ENCODE peak calls at places on chromosomes 4 and X, in six cellular contexts. One of them, this sample, is unnamed. For H3K4me1 and H3K9me3, the result is how much of the 10 kb centered on the place peaks cover.

GRCh38 chr4:165516281-165516833 is 137.5 kb downstream of the CPE start:
- DNase-seq in CD4-positive, alpha-beta memory T cell: no peak
- DNase-seq in heart right ventricle: no peak
- DNase-seq in fibroblast of lung: no peak
- DNase-seq in colonic mucosa: no peak
- DNase-seq in PC-3: no peak
- DNase-seq in this sample: no peak

GRCh38 chr4:38675167-38676121 is 11.4 kb downstream of the KLF3 start:
- DNase-seq in CD4-positive, alpha-beta memory T cell: peak
- DNase-seq in heart right ventricle: peak
- DNase-seq in fibroblast of lung: peak
- DNase-seq in colonic mucosa: peak
- DNase-seq in PC-3: peak
- DNase-seq in this sample: peak

GRCh38 chr4:167622481-167623240 is 388.4 kb upstream of the SPOCK3 start:
- DNase-seq in CD4-positive, alpha-beta memory T cell: no peak
- DNase-seq in heart right ventricle: no peak
- DNase-seq in fibroblast of lung: peak
- DNase-seq in colonic mucosa: peak
- DNase-seq in PC-3: peak
- DNase-seq in this sample: no peak

GRCh38 chr4:92266521-92266920 is 37.2 kb upstream of the GRID2 start:
- DNase-seq in CD4-positive, alpha-beta memory T cell: no peak
- DNase-seq in heart right ventricle: no peak
- DNase-seq in fibroblast of lung: no peak
- DNase-seq in colonic mucosa: no peak
- DNase-seq in PC-3: no peak
- DNase-seq in this sample: no peak

GRCh38 chrX:70293621-70294020 is 3.7 kb downstream of the KIF4A start:
- DNase-seq in CD4-positive, alpha-beta memory T cell: no peak
- DNase-seq in heart right ventricle: no peak
- DNase-seq in fibroblast of lung: peak
- DNase-seq in colonic mucosa: no peak
- DNase-seq in PC-3: peak
- DNase-seq in this sample: no peak

GRCh38 chr4:101258782-101259353 is 88.5 kb downstream of the PPP3CA start:
- DNase-seq in CD4-positive, alpha-beta memory T cell: no peak
- DNase-seq in heart right ventricle: no peak
- DNase-seq in fibroblast of lung: no peak
- DNase-seq in colonic mucosa: no peak
- DNase-seq in PC-3: no peak
- DNase-seq in this sample: no peak

GRCh38 chrX:105972690-105973386 is 65.7 kb downstream of the SERPINA7 start:
- DNase-seq in CD4-positive, alpha-beta memory T cell: no peak
- DNase-seq in heart right ventricle: no peak
- DNase-seq in fibroblast of lung: no peak
- DNase-seq in colonic mucosa: peak
- DNase-seq in PC-3: no peak
- DNase-seq in this sample: no peak

GRCh38 chrX:49163555-49164419 is 1.2 kb downstream of the MAGIX start:
- DNase-seq in CD4-positive, alpha-beta memory T cell: peak
- DNase-seq in heart right ventricle: peak
- DNase-seq in fibroblast of lung: peak
- DNase-seq in colonic mucosa: peak
- DNase-seq in PC-3: peak
- DNase-seq in this sample: peak

GRCh38 chr4:174317531-174317930 is 33.8 kb downstream of the CEP44 start:
- DNase-seq in CD4-positive, alpha-beta memory T cell: no peak
- DNase-seq in heart right ventricle: no peak
- DNase-seq in fibroblast of lung: peak
- DNase-seq in colonic mucosa: no peak
- DNase-seq in PC-3: peak
- DNase-seq in this sample: no peak

GRCh38 chr4:162457071-162457865 is 293.5 kb upstream of the FSTL5 start:
- DNase-seq in CD4-positive, alpha-beta memory T cell: no peak
- DNase-seq in heart right ventricle: no peak
- DNase-seq in fibroblast of lung: no peak
- DNase-seq in colonic mucosa: no peak
- DNase-seq in PC-3: peak
- DNase-seq in this sample: no peak

GRCh38 chr4:156970501-156971167 is 965 bp downstream of the PDGFC start:
- DNase-seq in CD4-positive, alpha-beta memory T cell: no peak
- DNase-seq in heart right ventricle: peak
- DNase-seq in fibroblast of lung: peak
- DNase-seq in colonic mucosa: peak
- DNase-seq in PC-3: peak
- DNase-seq in this sample: peak

GRCh38 chrX:47247206-47247998 is 14.6 kb downstream of the USP11 start:
- DNase-seq in CD4-positive, alpha-beta memory T cell: no peak
- DNase-seq in heart right ventricle: no peak
- DNase-seq in fibroblast of lung: peak
- DNase-seq in colonic mucosa: no peak
- DNase-seq in PC-3: peak
- DNase-seq in this sample: no peak

GRCh38 chrX:23901805-23902204 is 5.9 kb downstream of the APOO start:
- DNase-seq in CD4-positive, alpha-beta memory T cell: no peak
- DNase-seq in heart right ventricle: peak
- DNase-seq in fibroblast of lung: peak
- DNase-seq in colonic mucosa: peak
- DNase-seq in PC-3: peak
- DNase-seq in this sample: peak

GRCh38 chrX:18955676-18956075 is 28.2 kb downstream of the PHKA2 start:
- DNase-seq in CD4-positive, alpha-beta memory T cell: no peak
- DNase-seq in heart right ventricle: no peak
- DNase-seq in fibroblast of lung: no peak
- DNase-seq in colonic mucosa: no peak
- DNase-seq in PC-3: peak
- DNase-seq in this sample: no peak

GRCh38 chrX:17547658-17548057 is 172.7 kb downstream of the NHS start:
- DNase-seq in CD4-positive, alpha-beta memory T cell: no peak
- DNase-seq in heart right ventricle: peak
- DNase-seq in fibroblast of lung: peak
- DNase-seq in colonic mucosa: peak
- DNase-seq in PC-3: peak
- DNase-seq in this sample: peak

GRCh38 chrX:119756926-119757635 is 1.3 kb upstream of the SOWAHD start:
- DNase-seq in CD4-positive, alpha-beta memory T cell: no peak
- DNase-seq in heart right ventricle: no peak
- DNase-seq in fibroblast of lung: no peak
- DNase-seq in colonic mucosa: no peak
- DNase-seq in PC-3: no peak
- DNase-seq in this sample: no peak

GRCh38 chr4:164485169-164485568 is 268.8 kb upstream of the SMIM31 start:
- DNase-seq in CD4-positive, alpha-beta memory T cell: no peak
- DNase-seq in heart right ventricle: no peak
- DNase-seq in fibroblast of lung: no peak
- DNase-seq in colonic mucosa: no peak
- DNase-seq in PC-3: no peak
- DNase-seq in this sample: no peak

GRCh38 chr4:81207793-81208192 is 7.2 kb downstream of the PRKG2 start:
- DNase-seq in CD4-positive, alpha-beta memory T cell: no peak
- DNase-seq in heart right ventricle: no peak
- DNase-seq in fibroblast of lung: peak
- DNase-seq in colonic mucosa: no peak
- DNase-seq in PC-3: peak
- DNase-seq in this sample: no peak

GRCh38 chr4:38872620-38873019 is 5.0 kb downstream of the FAM114A1 start:
- DNase-seq in CD4-positive, alpha-beta memory T cell: no peak
- DNase-seq in heart right ventricle: no peak
- DNase-seq in fibroblast of lung: peak
- DNase-seq in colonic mucosa: peak
- DNase-seq in PC-3: peak
- DNase-seq in this sample: no peak

GRCh38 chr4:95362906-95363578 is 185.7 kb downstream of the UNC5C start:
- DNase-seq in CD4-positive, alpha-beta memory T cell: no peak
- DNase-seq in heart right ventricle: no peak
- DNase-seq in fibroblast of lung: peak
- DNase-seq in colonic mucosa: peak
- DNase-seq in PC-3: peak
- DNase-seq in this sample: no peak

GRCh38 chrX:71533850-71534515 is 1.1 kb downstream of the OGT start:
- DNase-seq in CD4-positive, alpha-beta memory T cell: peak
- DNase-seq in heart right ventricle: peak
- DNase-seq in fibroblast of lung: peak
- DNase-seq in colonic mucosa: peak
- DNase-seq in PC-3: peak
- DNase-seq in this sample: peak

GRCh38 chrX:136130931-136131843 is 16.1 kb upstream of the FHL1 start:
- DNase-seq in CD4-positive, alpha-beta memory T cell: no peak
- DNase-seq in heart right ventricle: no peak
- DNase-seq in fibroblast of lung: peak
- DNase-seq in colonic mucosa: no peak
- DNase-seq in PC-3: peak
- DNase-seq in this sample: no peak

GRCh38 chrX:68433155-68433980 is at the start of gene OPHN1:
- DNase-seq in CD4-positive, alpha-beta memory T cell: no peak
- DNase-seq in heart right ventricle: peak
- DNase-seq in fibroblast of lung: peak
- DNase-seq in colonic mucosa: peak
- DNase-seq in PC-3: peak
- DNase-seq in this sample: peak

GRCh38 chr4:3416270-3416669 is 25.5 kb upstream of the HGFAC start:
- DNase-seq in CD4-positive, alpha-beta memory T cell: no peak
- DNase-seq in heart right ventricle: no peak
- DNase-seq in fibroblast of lung: no peak
- DNase-seq in colonic mucosa: no peak
- DNase-seq in PC-3: no peak
- DNase-seq in this sample: peak

GRCh38 chr4:1192493-1193205 is 20.3 kb upstream of the SPON2 start:
- DNase-seq in CD4-positive, alpha-beta memory T cell: no peak
- DNase-seq in heart right ventricle: peak
- DNase-seq in fibroblast of lung: no peak
- DNase-seq in colonic mucosa: peak
- DNase-seq in PC-3: no peak
- DNase-seq in this sample: no peak

GRCh38 chr4:128709268-128709667 is 100.2 kb upstream of the JADE1 start:
- DNase-seq in CD4-positive, alpha-beta memory T cell: no peak
- DNase-seq in heart right ventricle: no peak
- DNase-seq in fibroblast of lung: no peak
- DNase-seq in colonic mucosa: no peak
- DNase-seq in PC-3: no peak
- DNase-seq in this sample: no peak

GRCh38 chrX:15696516-15696915 is 31.9 kb upstream of the CLTRN start:
- DNase-seq in CD4-positive, alpha-beta memory T cell: no peak
- DNase-seq in heart right ventricle: no peak
- DNase-seq in fibroblast of lung: no peak
- DNase-seq in colonic mucosa: no peak
- DNase-seq in PC-3: no peak
- DNase-seq in this sample: no peak

GRCh38 chr4:34636623-34637022 is 1607.7 kb downstream of the ARAP2 start:
- DNase-seq in CD4-positive, alpha-beta memory T cell: no peak
- DNase-seq in heart right ventricle: no peak
- DNase-seq in fibroblast of lung: no peak
- DNase-seq in colonic mucosa: no peak
- DNase-seq in PC-3: no peak
- DNase-seq in this sample: no peak

GRCh38 chrX:72255445-72255844 is 16.6 kb upstream of the ERCC6L start:
- DNase-seq in CD4-positive, alpha-beta memory T cell: no peak
- DNase-seq in heart right ventricle: no peak
- DNase-seq in fibroblast of lung: no peak
- DNase-seq in colonic mucosa: peak
- DNase-seq in PC-3: no peak
- DNase-seq in this sample: no peak

GRCh38 chr4:48342559-48342878 is 1.2 kb downstream of the SLAIN2 start:
- DNase-seq in CD4-positive, alpha-beta memory T cell: no peak
- DNase-seq in heart right ventricle: no peak
- DNase-seq in fibroblast of lung: peak
- DNase-seq in colonic mucosa: no peak
- DNase-seq in PC-3: no peak
- DNase-seq in this sample: no peak
- H3K4me1 ChIP-seq in CD4-positive, alpha-beta memory T cell: half or more
- H3K4me1 ChIP-seq in heart right ventricle: half or more
- H3K4me1 ChIP-seq in fibroblast of lung: under half
- H3K4me1 ChIP-seq in colonic mucosa: under half
- H3K4me1 ChIP-seq in PC-3: under half
- H3K4me1 ChIP-seq in this sample: half or more

GRCh38 chr4:89258506-89258905 is 49.1 kb downstream of the GPRIN3 start:
- DNase-seq in CD4-positive, alpha-beta memory T cell: no peak
- DNase-seq in heart right ventricle: no peak
- DNase-seq in fibroblast of lung: no peak
- DNase-seq in colonic mucosa: no peak
- DNase-seq in PC-3: no peak
- DNase-seq in this sample: no peak
- H3K4me3 ChIP-seq in CD4-positive, alpha-beta memory T cell: no peak
- H3K4me3 ChIP-seq in heart right ventricle: no peak
- H3K4me3 ChIP-seq in fibroblast of lung: no peak
- H3K4me3 ChIP-seq in colonic mucosa: no peak
- H3K4me3 ChIP-seq in PC-3: no peak
- H3K4me3 ChIP-seq in this sample: no peak

DNA sequence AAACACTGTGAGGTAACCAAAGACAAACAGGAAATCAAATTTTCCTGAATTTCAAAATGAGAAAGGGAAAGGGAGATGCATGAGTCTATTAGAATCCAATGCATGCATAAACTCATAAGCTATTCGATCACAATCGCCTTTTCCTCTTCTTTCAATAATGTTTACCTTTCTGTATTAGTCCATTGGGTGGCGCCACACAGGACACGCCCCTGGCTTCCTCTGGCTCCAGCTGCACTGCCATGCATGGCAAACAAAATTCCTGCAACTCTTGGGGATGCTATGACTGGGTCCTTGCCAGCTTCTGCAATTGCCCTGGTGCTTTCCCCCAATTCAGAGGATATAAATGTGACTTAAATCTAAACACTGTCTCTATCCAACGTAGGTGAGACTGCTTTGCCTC is 424.5 kb upstream of the PCDH7 start:
- DNase-seq in CD4-positive, alpha-beta memory T cell: no peak
- DNase-seq in heart right ventricle: no peak
- DNase-seq in fibroblast of lung: no peak
- DNase-seq in colonic mucosa: no peak
- DNase-seq in PC-3: no peak
- DNase-seq in this sample: no peak
- H3K9me3 ChIP-seq in CD4-positive, alpha-beta memory T cell: under half
- H3K9me3 ChIP-seq in heart right ventricle: under half
- H3K9me3 ChIP-seq in fibroblast of lung: under half
- H3K9me3 ChIP-seq in colonic mucosa: under half
- H3K9me3 ChIP-seq in PC-3: under half
- H3K9me3 ChIP-seq in this sample: under half

GRCh38 chr4:7259039-7259438 is 66.7 kb downstream of the SORCS2 start:
- DNase-seq in CD4-positive, alpha-beta memory T cell: no peak
- DNase-seq in heart right ventricle: no peak
- DNase-seq in fibroblast of lung: no peak
- DNase-seq in colonic mucosa: no peak
- DNase-seq in PC-3: no peak
- DNase-seq in this sample: no peak

GRCh38 chr4:7254736-7255487 is 62.6 kb downstream of the SORCS2 start:
- DNase-seq in CD4-positive, alpha-beta memory T cell: no peak
- DNase-seq in heart right ventricle: peak
- DNase-seq in fibroblast of lung: no peak
- DNase-seq in colonic mucosa: no peak
- DNase-seq in PC-3: no peak
- DNase-seq in this sample: peak

GRCh38 chr4:7255996-7256395 is 63.7 kb downstream of the SORCS2 start:
- DNase-seq in CD4-positive, alpha-beta memory T cell: no peak
- DNase-seq in heart right ventricle: no peak
- DNase-seq in fibroblast of lung: no peak
- DNase-seq in colonic mucosa: no peak
- DNase-seq in PC-3: no peak
- DNase-seq in this sample: no peak

GRCh38 chr4:7255488-7255881 is 63.1 kb downstream of the SORCS2 start:
- DNase-seq in CD4-positive, alpha-beta memory T cell: no peak
- DNase-seq in heart right ventricle: no peak
- DNase-seq in fibroblast of lung: no peak
- DNase-seq in colonic mucosa: no peak
- DNase-seq in PC-3: no peak
- DNase-seq in this sample: no peak

GRCh38 chr4:7256989-7257810 is 64.9 kb downstream of the SORCS2 start:
- DNase-seq in CD4-positive, alpha-beta memory T cell: no peak
- DNase-seq in heart right ventricle: peak
- DNase-seq in fibroblast of lung: no peak
- DNase-seq in colonic mucosa: no peak
- DNase-seq in PC-3: no peak
- DNase-seq in this sample: peak
- H3K4me1 ChIP-seq in CD4-positive, alpha-beta memory T cell: under half
- H3K4me1 ChIP-seq in heart right ventricle: under half
- H3K4me1 ChIP-seq in fibroblast of lung: under half
- H3K4me1 ChIP-seq in colonic mucosa: under half
- H3K4me1 ChIP-seq in PC-3: under half
- H3K4me1 ChIP-seq in this sample: under half

This sample was measured in gastrocnemius medialis.